ENCODE peak calls at places on chromosomes 2 and 18, in four cellular contexts. One of them, this sample, is unnamed.

GRCh38 chr2:122029456-122029855 is 274.0 kb downstream of the TSN start:
- DNase-seq in cardiac muscle cell: no peak
- DNase-seq in GM12865: no peak
- DNase-seq in lung: no peak
- DNase-seq in this sample: no peak

GRCh38 chr2:179410552-179411356 is 146.1 kb upstream of the SESTD1 start:
- DNase-seq in cardiac muscle cell: peak; percentile 79
- DNase-seq in GM12865: peak; percentile 65
- DNase-seq in lung: peak; percentile 38
- DNase-seq in this sample: peak; percentile 41

GRCh38 chr2:8650256-8650655 is 31.6 kb upstream of the ID2 start:
- DNase-seq in cardiac muscle cell: no peak
- DNase-seq in GM12865: no peak
- DNase-seq in lung: no peak
- DNase-seq in this sample: no peak

GRCh38 chr18:44759925-44760342 is 79.2 kb downstream of the SETBP1 start:
- DNase-seq in cardiac muscle cell: no peak
- DNase-seq in GM12865: peak; percentile 80
- DNase-seq in lung: no peak
- DNase-seq in this sample: no peak

GRCh38 chr2:57296795-57297517 is 749.6 kb upstream of the VRK2 start:
- DNase-seq in cardiac muscle cell: no peak
- DNase-seq in GM12865: no peak
- DNase-seq in lung: no peak
- DNase-seq in this sample: no peak

GRCh38 chr2:186309901-186310300 is 176.2 kb upstream of the ZC3H15 start:
- DNase-seq in cardiac muscle cell: peak; percentile 60
- DNase-seq in GM12865: no peak
- DNase-seq in lung: no peak
- DNase-seq in this sample: no peak

GRCh38 chr2:190551928-190552327 is 17.4 kb upstream of the NEMP2 start:
- DNase-seq in cardiac muscle cell: peak; percentile 76
- DNase-seq in GM12865: peak; percentile 64
- DNase-seq in lung: no peak
- DNase-seq in this sample: peak; percentile 25

GRCh38 chr2:185919155-185919554 is 180.6 kb downstream of the FSIP2 start:
- DNase-seq in cardiac muscle cell: no peak
- DNase-seq in GM12865: no peak
- DNase-seq in lung: no peak
- DNase-seq in this sample: no peak

GRCh38 chr2:237483018-237483731 is 3.9 kb upstream of the MLPH start:
- DNase-seq in cardiac muscle cell: peak; percentile 57
- DNase-seq in GM12865: peak; percentile 5
- DNase-seq in lung: peak; percentile 70
- DNase-seq in this sample: no peak

GRCh38 chr2:69225933-69226332 is 161.1 kb downstream of the GFPT1 start:
- DNase-seq in cardiac muscle cell: peak; percentile 35
- DNase-seq in GM12865: no peak
- DNase-seq in lung: no peak
- DNase-seq in this sample: no peak

GRCh38 chr2:33073018-33073417 is 126.3 kb downstream of the LTBP1 start:
- DNase-seq in cardiac muscle cell: no peak
- DNase-seq in GM12865: no peak
- DNase-seq in lung: no peak
- DNase-seq in this sample: no peak

GRCh38 chr2:98008415-98008814 is 12.7 kb upstream of the TMEM131 start:
- DNase-seq in cardiac muscle cell: no peak
- DNase-seq in GM12865: no peak
- DNase-seq in lung: no peak
- DNase-seq in this sample: no peak

GRCh38 chr2:218400167-218400929 is 680 bp downstream of the CTDSP1 start:
- DNase-seq in cardiac muscle cell: peak; percentile 32
- DNase-seq in GM12865: no peak
- DNase-seq in lung: peak; percentile 54
- DNase-seq in this sample: no peak

GRCh38 chr2:240983361-240983995 is 14.9 kb upstream of the SNED1 start:
- DNase-seq in cardiac muscle cell: peak; percentile 54
- DNase-seq in GM12865: peak; percentile 60
- DNase-seq in lung: no peak
- DNase-seq in this sample: peak; percentile 69

GRCh38 chr2:106085441-106085911 is 108.6 kb downstream of the UXS1 start:
- DNase-seq in cardiac muscle cell: peak; percentile 81
- DNase-seq in GM12865: peak; percentile 67
- DNase-seq in lung: peak; percentile 27
- DNase-seq in this sample: no peak

GRCh38 chr2:15968280-15969178 is 28.2 kb downstream of the MYCN start:
- DNase-seq in cardiac muscle cell: no peak
- DNase-seq in GM12865: no peak
- DNase-seq in lung: no peak
- DNase-seq in this sample: no peak

GRCh38 chr18:41197967-41198366 is 757.1 kb upstream of the PIK3C3 start:
- DNase-seq in cardiac muscle cell: no peak
- DNase-seq in GM12865: no peak
- DNase-seq in lung: no peak
- DNase-seq in this sample: no peak

GRCh38 chr2:156437272-156437671 is 1.1 kb downstream of the GPD2 start:
- DNase-seq in cardiac muscle cell: peak; percentile 50
- DNase-seq in GM12865: peak; percentile 36
- DNase-seq in lung: no peak
- DNase-seq in this sample: no peak

GRCh38 chr2:226215902-226216503 is 583.6 kb downstream of the IRS1 start:
- DNase-seq in cardiac muscle cell: peak; percentile 73
- DNase-seq in GM12865: peak; percentile 61
- DNase-seq in lung: peak; percentile 66
- DNase-seq in this sample: peak; percentile 19

GRCh38 chr2:70995227-70995729 is 605 bp upstream of the TEX261 start:
- DNase-seq in cardiac muscle cell: peak; percentile 28
- DNase-seq in GM12865: peak; percentile 74
- DNase-seq in lung: peak; percentile 38
- DNase-seq in this sample: peak; percentile 59

GRCh38 chr2:211128287-211128686 is 571.9 kb downstream of the CPS1 start:
- DNase-seq in cardiac muscle cell: no peak
- DNase-seq in GM12865: no peak
- DNase-seq in lung: no peak
- DNase-seq in this sample: no peak

GRCh38 chr18:65942854-65943253 is 192.0 kb downstream of the CDH7 start:
- DNase-seq in cardiac muscle cell: no peak
- DNase-seq in GM12865: no peak
- DNase-seq in lung: no peak
- DNase-seq in this sample: no peak

GRCh38 chr18:54222922-54223567 is 1.4 kb downstream of the MBD2 start:
- DNase-seq in cardiac muscle cell: no peak
- DNase-seq in GM12865: peak; percentile 91
- DNase-seq in lung: no peak
- DNase-seq in this sample: no peak

GRCh38 chr2:180125245-180125962 is 118.3 kb upstream of the CWC22 start:
- DNase-seq in cardiac muscle cell: peak; percentile 98
- DNase-seq in GM12865: peak; percentile 65
- DNase-seq in lung: peak; percentile 44
- DNase-seq in this sample: peak; percentile 28

GRCh38 chr2:219675206-219675605 is 47.8 kb downstream of the SLC4A3 start:
- DNase-seq in cardiac muscle cell: no peak
- DNase-seq in GM12865: no peak
- DNase-seq in lung: no peak
- DNase-seq in this sample: no peak

GRCh38 chr2:192236136-192236535 is 41.4 kb upstream of the TMEFF2 start:
- DNase-seq in cardiac muscle cell: peak; percentile 44
- DNase-seq in GM12865: no peak
- DNase-seq in lung: no peak
- DNase-seq in this sample: no peak

GRCh38 chr2:85387754-85388153 is 22.4 kb downstream of the CAPG start:
- DNase-seq in cardiac muscle cell: no peak
- DNase-seq in GM12865: no peak
- DNase-seq in lung: no peak
- DNase-seq in this sample: no peak

GRCh38 chr2:85394256-85394655 is 15.9 kb downstream of the CAPG start:
- DNase-seq in cardiac muscle cell: no peak
- DNase-seq in GM12865: no peak
- DNase-seq in lung: no peak
- DNase-seq in this sample: no peak

GRCh38 chr2:85389139-85389538 is 21.0 kb downstream of the CAPG start:
- DNase-seq in cardiac muscle cell: no peak
- DNase-seq in GM12865: no peak
- DNase-seq in lung: no peak
- DNase-seq in this sample: no peak

GRCh38 chr2:85393836-85394235 is 16.3 kb downstream of the CAPG start:
- DNase-seq in cardiac muscle cell: peak; percentile 4
- DNase-seq in GM12865: no peak
- DNase-seq in lung: no peak
- DNase-seq in this sample: no peak

DNA sequence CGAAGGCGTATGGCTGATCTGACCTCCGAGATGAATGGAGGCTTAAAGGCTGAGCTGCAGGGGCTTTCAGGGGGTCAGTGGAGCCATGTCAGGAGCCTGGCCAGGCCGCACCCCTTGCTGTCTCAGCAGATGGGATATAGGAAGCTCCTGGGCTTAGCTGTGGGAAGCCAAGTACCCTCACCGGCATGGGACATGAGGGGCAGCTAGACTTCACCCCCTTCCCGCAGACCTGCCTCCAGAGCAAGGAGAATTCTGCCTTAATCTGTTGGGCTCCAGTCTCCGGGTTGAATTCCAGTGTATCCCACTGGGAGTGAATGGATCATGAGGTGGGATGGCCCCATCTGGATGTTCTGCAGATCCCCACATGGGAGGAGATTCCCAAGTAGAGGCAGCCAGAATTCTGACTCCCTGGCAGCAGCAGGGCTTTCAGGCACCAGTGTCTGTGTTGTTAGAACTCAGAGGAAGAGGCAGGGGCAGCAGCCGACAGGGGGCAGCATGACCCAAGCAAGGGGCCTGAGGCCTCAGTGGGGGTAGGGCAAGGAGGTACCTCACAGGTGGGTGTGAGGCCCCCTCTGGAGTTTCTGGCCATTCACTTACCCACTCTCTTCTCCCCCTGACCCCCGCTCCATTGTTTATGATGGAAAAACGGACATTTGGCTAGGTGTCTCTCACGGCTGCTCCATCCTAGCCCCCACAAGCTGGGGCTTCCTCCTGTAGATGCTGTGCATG is 19.1 kb downstream of the CAPG start:
- DNase-seq in cardiac muscle cell: peak; percentile 54
- DNase-seq in GM12865: peak; percentile 57
- DNase-seq in lung: peak; percentile 61
- DNase-seq in this sample: peak; percentile 72
- TF ChIP-seq CTCF in cardiac muscle cell: peak; percentile 76
- TF ChIP-seq CTCF in GM12865: peak; percentile 62
- TF ChIP-seq CTCF in lung: peak; percentile 10
- TF ChIP-seq CTCF in this sample: peak; percentile 82

GRCh38 chr2:238835726-238836301 is 12.1 kb upstream of the TWIST2 start:
- DNase-seq in cardiac muscle cell: no peak
- DNase-seq in GM12865: no peak
- DNase-seq in lung: no peak
- DNase-seq in this sample: no peak
- TF ChIP-seq CTCF in cardiac muscle cell: peak; percentile 26
- TF ChIP-seq CTCF in GM12865: peak; percentile 17
- TF ChIP-seq CTCF in lung: no peak
- TF ChIP-seq CTCF in this sample: no peak

GRCh38 chr18:35142270-35142605 is 98.6 kb upstream of the ZNF397 start:
- DNase-seq in cardiac muscle cell: no peak
- DNase-seq in GM12865: no peak
- DNase-seq in lung: no peak
- DNase-seq in this sample: no peak

GRCh38 chr18:35141567-35142269 is 99.1 kb upstream of the ZNF397 start:
- DNase-seq in cardiac muscle cell: no peak
- DNase-seq in GM12865: peak; percentile 18
- DNase-seq in lung: no peak
- DNase-seq in this sample: no peak

GRCh38 chr18:35144628-35145027 is 96.2 kb upstream of the ZNF397 start:
- DNase-seq in cardiac muscle cell: no peak
- DNase-seq in GM12865: no peak
- DNase-seq in lung: no peak
- DNase-seq in this sample: no peak

GRCh38 chr18:35141077-35141476 is 99.8 kb upstream of the ZNF397 start:
- DNase-seq in cardiac muscle cell: no peak
- DNase-seq in GM12865: no peak
- DNase-seq in lung: no peak
- DNase-seq in this sample: no peak

DNA sequence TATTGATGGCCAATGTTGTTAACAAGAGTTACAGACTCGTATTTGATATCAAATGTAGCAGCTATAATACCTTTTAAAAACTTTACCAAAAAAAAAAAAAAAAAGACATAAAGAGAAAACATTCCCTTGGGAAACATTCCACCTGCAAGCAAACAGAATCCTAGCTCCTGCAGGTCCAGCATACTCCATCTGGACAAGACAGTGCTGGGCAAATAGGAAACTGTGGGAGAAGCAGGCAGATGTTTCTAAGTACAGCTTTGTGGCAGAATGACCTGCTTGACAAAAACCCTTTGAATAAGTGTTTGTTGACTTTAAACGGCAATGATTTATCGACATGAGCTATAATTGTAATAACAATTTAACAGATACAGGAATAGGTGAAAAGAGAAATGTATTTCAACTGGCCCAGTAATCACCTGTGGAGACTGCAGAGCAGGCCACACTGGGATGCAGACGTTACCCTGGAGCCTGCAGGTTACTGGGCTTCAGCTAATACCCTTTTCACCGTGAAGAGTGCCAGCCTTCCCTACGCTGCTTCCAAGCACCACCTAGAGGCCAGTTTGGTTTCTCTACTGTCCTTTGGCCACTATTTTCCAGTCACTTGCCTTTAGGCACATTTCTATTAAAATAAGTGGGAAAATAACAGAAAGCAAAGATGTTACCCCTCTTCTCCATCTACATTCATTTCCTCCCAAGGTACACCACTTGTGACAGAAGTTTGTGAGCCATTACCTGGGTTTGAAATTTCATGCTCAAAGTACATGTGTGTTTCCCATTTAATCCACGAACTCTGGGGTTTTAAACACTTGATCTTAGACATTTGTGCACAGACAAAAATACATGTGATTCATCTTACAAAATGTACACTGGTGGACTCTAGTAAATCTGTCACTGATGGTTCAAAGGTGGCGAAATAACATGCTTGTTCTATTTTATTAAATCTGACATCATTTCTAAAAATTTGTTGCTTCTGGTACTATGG is 96.9 kb upstream of the ZNF397 start:
- DNase-seq in cardiac muscle cell: peak; percentile 72
- DNase-seq in GM12865: peak; percentile 36
- DNase-seq in lung: peak; percentile 54
- DNase-seq in this sample: peak; percentile 34
- TF ChIP-seq CTCF in cardiac muscle cell: peak; percentile 78
- TF ChIP-seq CTCF in GM12865: peak; percentile 44
- TF ChIP-seq CTCF in lung: peak; percentile 56
- TF ChIP-seq CTCF in this sample: peak; percentile 64

GRCh38 chr2:157874997-157875719 is 972 bp downstream of the ACVR1 start:
- DNase-seq in cardiac muscle cell: peak; percentile 89
- DNase-seq in GM12865: no peak
- DNase-seq in lung: peak; percentile 29
- DNase-seq in this sample: no peak

GRCh38 chr2:157877761-157878400 is 1.8 kb upstream of the ACVR1 start:
- DNase-seq in cardiac muscle cell: no peak
- DNase-seq in GM12865: no peak
- DNase-seq in lung: no peak
- DNase-seq in this sample: no peak

GRCh38 chr2:157875720-157876065 is 437 bp downstream of the ACVR1 start:
- DNase-seq in cardiac muscle cell: no peak
- DNase-seq in GM12865: no peak
- DNase-seq in lung: peak; percentile 56
- DNase-seq in this sample: peak; percentile 57

GRCh38 chr2:157876771-157877108 is 610 bp upstream of the ACVR1 start:
- DNase-seq in cardiac muscle cell: no peak
- DNase-seq in GM12865: no peak
- DNase-seq in lung: no peak
- DNase-seq in this sample: no peak

GRCh38 chr2:157876066-157876770 is at the start of gene ACVR1:
- DNase-seq in cardiac muscle cell: peak; percentile 99
- DNase-seq in GM12865: peak; percentile 92
- DNase-seq in lung: peak; percentile 94
- DNase-seq in this sample: peak; percentile 78
- TF ChIP-seq CTCF in cardiac muscle cell: peak; percentile 20
- TF ChIP-seq CTCF in GM12865: peak; percentile 24
- TF ChIP-seq CTCF in lung: no peak
- TF ChIP-seq CTCF in this sample: peak; percentile 45

This sample was measured in GM10248.